ENCODE peak calls at places on chromosome 9, in five cellular contexts. T is activated CD8-positive, alpha-beta memory T cell treated with anti-CD3 and anti-CD28 coated beads, Interleukin-2, amount 50 U/mL, for 48 hours; M is activated CD4-positive, CD25-positive, alpha-beta regulatory T cell; Y is left cardiac atrium; Z is HEK293T. E is an unnamed sample.
A peak's percentile ranks its signal among the peaks of the same experiment; 100 is the strongest.

GRCh38 chr9:130149654-130150286 is 22.4 kb upstream of the NCS1 start:
- DNase-seq in T (no peak), M (no peak), Y (no peak), Z (no peak), E (no peak)

GRCh38 chr9:133581553-133582343 is 27.4 kb downstream of the FAM163B start:
- DNase-seq in T (no peak), M (no peak), Y (peak; percentile 88), Z (no peak), E (peak; percentile 47)

GRCh38 chr9:82252116-82252515 is 263.5 kb downstream of the SPATA31D1 start:
- DNase-seq in T (no peak), M (no peak), Y (no peak), Z (no peak), E (no peak)

GRCh38 chr9:38090170-38090569 is 21.1 kb upstream of the SHB start:
- DNase-seq in T (peak; percentile 22), M (no peak), Y (no peak), Z (no peak), E (no peak)

GRCh38 chr9:70971698-70972097 is 149.7 kb downstream of the TRPM3 start:
- DNase-seq in T (no peak), M (no peak), Y (no peak), Z (no peak), E (no peak)

GRCh38 chr9:93346240-93347112 is 105.0 kb upstream of the FAM120A start:
- DNase-seq in T (no peak), M (no peak), Y (peak; percentile 46), Z (no peak), E (no peak)

GRCh38 chr9:76716270-76716669 is 48.0 kb upstream of the PCA3 start:
- DNase-seq in T (no peak), M (no peak), Y (no peak), Z (peak; percentile 25), E (no peak)

GRCh38 chr9:107989544-107989943 is 500.0 kb upstream of the KLF4 start:
- DNase-seq in T (no peak), M (no peak), Y (no peak), Z (no peak), E (no peak)

GRCh38 chr9:36214571-36214970 is 23.9 kb downstream of the CLTA start:
- DNase-seq in T (no peak), M (no peak), Y (no peak), Z (no peak), E (no peak)

GRCh38 chr9:5908918-5909317 is 18.2 kb downstream of the MLANA start:
- DNase-seq in T (no peak), M (no peak), Y (no peak), Z (no peak), E (no peak)

GRCh38 chr9:122445155-122445749 is 32.5 kb downstream of the OR1J1 start:
- DNase-seq in T (no peak), M (no peak), Y (no peak), Z (no peak), E (no peak)

GRCh38 chr9:20593551-20593950 is 28.7 kb downstream of the MLLT3 start:
- DNase-seq in T (no peak), M (no peak), Y (no peak), Z (no peak), E (no peak)

GRCh38 chr9:24582363-24583126 is 36.8 kb upstream of the IZUMO3 start:
- DNase-seq in T (no peak), M (no peak), Y (no peak), Z (no peak), E (no peak)

GRCh38 chr9:91416086-91416712 is 7.4 kb downstream of the NFIL3 start:
- DNase-seq in T (no peak), M (no peak), Y (no peak), Z (no peak), E (no peak)

GRCh38 chr9:105064248-105065118 is 136.5 kb upstream of the ABCA1 start:
- DNase-seq in T (no peak), M (no peak), Y (peak; percentile 92), Z (peak; percentile 23), E (peak; percentile 90)

E was measured in heart left ventricle.